ENCODE peak calls at places on chromosomes 1 and 21, in seven cellular contexts. N is ascending aorta, C is psoas muscle, B is PC-3, D is A673, F is uterus, W is IMR-90. H is an unnamed sample. For H3K4me1, the result is how much of the 10 kb centered on the place peaks cover.

GRCh38 chr21:42666023-42666747 is 12.8 kb downstream of the PDE9A start:
- DNase-seq in N (no peak), C (no peak), B (peak), D (peak), F (no peak), W (no peak), H (peak)

GRCh38 chr1:119603695-119604094 is 44.4 kb downstream of the ZNF697 start:
- DNase-seq in N (no peak), C (no peak), B (no peak), D (no peak), F (no peak), W (no peak), H (no peak)

GRCh38 chr1:43274125-43274803 is 4.5 kb downstream of the TMEM125 start:
- DNase-seq in N (no peak), C (no peak), B (peak), D (peak), F (peak), W (peak), H (no peak)

GRCh38 chr1:54367613-54368012 is 38.6 kb downstream of the SSBP3 start:
- DNase-seq in N (no peak), C (no peak), B (peak), D (no peak), F (no peak), W (peak), H (no peak)

GRCh38 chr1:204520834-204521709 is 4.9 kb downstream of the MDM4 start:
- DNase-seq in N (no peak), C (no peak), B (no peak), D (no peak), F (no peak), W (peak), H (no peak)

GRCh38 chr1:38301040-38301439 is 254.4 kb upstream of the POU3F1 start:
- DNase-seq in N (no peak), C (no peak), B (no peak), D (no peak), F (no peak), W (no peak), H (no peak)

GRCh38 chr1:231274119-231274825 is 33.3 kb downstream of the GNPAT start:
- DNase-seq in N (no peak), C (no peak), B (no peak), D (no peak), F (no peak), W (no peak), H (no peak)

GRCh38 chr1:203287109-203287893 is 18.0 kb upstream of the BTG2 start:
- DNase-seq in N (peak), C (peak), B (no peak), D (no peak), F (peak), W (no peak), H (peak)

GRCh38 chr21:46109251-46110221 is 11.6 kb downstream of the COL6A2 start:
- DNase-seq in N (peak), C (no peak), B (no peak), D (no peak), F (no peak), W (no peak), H (peak)

GRCh38 chr1:50422675-50422945 is 633 bp downstream of the DMRTA2 start:
- DNase-seq in N (no peak), C (no peak), B (no peak), D (no peak), F (no peak), W (no peak), H (peak)

GRCh38 chr1:50420283-50420682 is 3.0 kb downstream of the DMRTA2 start:
- DNase-seq in N (no peak), C (no peak), B (no peak), D (no peak), F (no peak), W (no peak), H (no peak)

GRCh38 chr1:50420689-50421365 is 2.4 kb downstream of the DMRTA2 start:
- DNase-seq in N (no peak), C (no peak), B (no peak), D (peak), F (no peak), W (no peak), H (no peak)

GRCh38 chr1:50421768-50422674 is 1.2 kb downstream of the DMRTA2 start:
- DNase-seq in N (no peak), C (no peak), B (no peak), D (no peak), F (no peak), W (no peak), H (no peak)

GRCh38 chr1:50421366-50421748 is 1.9 kb downstream of the DMRTA2 start:
- DNase-seq in N (no peak), C (no peak), B (no peak), D (no peak), F (no peak), W (no peak), H (no peak)
- H3K4me1 ChIP-seq in N (under half), C (under half), B (under half), D (under half), F (under half), W (under half), H (under half)

GRCh38 chr1:19438552-19439196 is 46.7 kb downstream of the CAPZB start:
- DNase-seq in N (no peak), C (no peak), B (no peak), D (no peak), F (no peak), W (no peak), H (peak)
- H3K27ac ChIP-seq in N (peak), C (peak), B (no peak), D (peak), F (peak), W (peak), H (peak)

GRCh38 chr1:186615332-186615731 is 64.9 kb downstream of the PTGS2 start:
- DNase-seq in N (no peak), C (no peak), B (no peak), D (no peak), F (no peak), W (no peak), H (no peak)
- H3K4me3 ChIP-seq in N (no peak), C (no peak), B (no peak), D (no peak), F (no peak), W (no peak), H (no peak)

GRCh38 chr1:150559627-150560010 is 10.4 kb downstream of the ADAMTSL4 start:
- DNase-seq in N (no peak), C (no peak), B (no peak), D (no peak), F (peak), W (no peak), H (no peak)
- H3K4me1 ChIP-seq in N (half or more), C (under half), B (under half), D (under half), F (under half), W (under half), H (under half)

GRCh38 chr1:23475641-23476040 is 8.3 kb downstream of the ASAP3 start:
- DNase-seq in N (no peak), C (no peak), B (no peak), D (no peak), F (no peak), W (no peak), H (no peak)
- H3K27ac ChIP-seq in N (peak), C (peak), B (peak), D (no peak), F (no peak), W (peak), H (no peak)

DNA sequence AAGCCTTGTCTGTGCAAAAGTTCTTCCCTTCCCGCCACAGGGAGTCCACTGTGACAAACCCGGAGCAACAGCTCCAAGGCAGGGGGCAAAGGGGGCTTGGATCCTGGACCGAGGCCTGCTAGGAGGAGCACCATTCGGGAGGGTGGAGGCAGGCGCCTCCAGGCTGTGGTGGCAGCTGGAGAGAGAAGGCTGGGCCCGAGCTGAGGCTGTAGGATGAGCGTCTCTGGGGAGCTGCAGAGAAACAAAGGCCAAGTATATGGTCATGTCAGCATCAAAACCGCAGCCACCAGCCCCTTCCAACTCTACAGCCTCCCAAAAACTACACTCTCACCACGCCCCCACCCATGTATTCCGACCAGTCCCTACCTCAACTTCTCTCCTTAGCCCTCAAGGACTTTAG is 579 bp downstream of the SH3BP5L start:
- DNase-seq in N (no peak), C (no peak), B (no peak), D (no peak), F (no peak), W (no peak), H (no peak)
- H3K4me3 ChIP-seq in N (peak), C (peak), B (peak), D (peak), F (peak), W (peak), H (peak)

GRCh38 chr1:112058815-112059450 is 69.5 kb upstream of the KCND3 start:
- DNase-seq in N (no peak), C (no peak), B (no peak), D (no peak), F (no peak), W (no peak), H (no peak)
- H3K4me1 ChIP-seq in N (under half), C (under half), B (under half), D (under half), F (under half), W (under half), H (under half)

DNA sequence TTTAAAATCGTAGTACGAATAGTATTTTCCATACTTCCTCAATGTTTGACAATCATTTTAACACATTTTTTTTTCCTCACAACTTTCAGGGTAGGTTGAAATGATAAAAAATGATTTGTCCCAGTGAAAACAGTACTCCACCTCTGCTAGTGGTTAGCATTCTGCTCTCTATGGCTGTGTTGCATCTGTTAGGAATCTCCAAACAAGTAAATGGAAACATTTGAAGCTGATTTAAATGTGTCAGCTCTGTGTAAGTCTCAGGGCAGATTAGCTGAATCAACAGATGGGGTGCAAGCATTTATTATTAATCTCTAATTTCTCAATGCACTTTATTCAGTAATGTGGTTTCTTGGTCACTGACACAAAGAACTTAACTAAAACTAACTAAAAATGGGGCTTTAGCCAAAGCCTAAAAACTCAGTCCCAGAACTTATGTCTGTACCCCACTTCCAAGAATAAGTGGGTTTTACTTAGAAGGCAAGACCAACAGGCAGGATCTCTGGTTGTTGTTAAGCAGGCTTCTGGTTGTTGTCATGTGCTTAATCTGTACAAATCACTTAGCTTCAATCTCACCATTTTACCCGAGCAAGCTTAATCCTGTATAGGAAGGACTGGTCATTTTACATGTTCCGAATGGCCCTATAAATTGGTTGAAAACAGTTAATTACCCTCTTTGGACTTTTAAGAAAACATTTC is 67.8 kb downstream of the PRRX1 start:
- DNase-seq in N (no peak), C (no peak), B (no peak), D (no peak), F (no peak), W (no peak), H (no peak)
- H3K27ac ChIP-seq in N (peak), C (peak), B (no peak), D (no peak), F (no peak), W (no peak), H (no peak)

GRCh38 chr1:182193908-182194550 is 132.5 kb upstream of the ZNF648 start:
- DNase-seq in N (peak), C (peak), B (no peak), D (no peak), F (peak), W (peak), H (no peak)
- H3K4me3 ChIP-seq in N (no peak), C (no peak), B (no peak), D (no peak), F (no peak), W (no peak), H (no peak)